ENCODE peak calls at places on chromosomes 1 and 21, in eight cellular contexts. One of them, this sample, is unnamed.

GRCh38 chr21:21200103-21200938 is 202.1 kb downstream of the NCAM2 start:
- DNase-seq in ovary: peak; percentile 61
- DNase-seq in tibial nerve: peak; percentile 53
- DNase-seq in thyroid gland: no peak
- DNase-seq in A549: peak; percentile 3
- DNase-seq in breast epithelium: peak; percentile 63
- DNase-seq in stomach: no peak
- DNase-seq in IMR-90: peak; percentile 99
- DNase-seq in this sample: no peak

GRCh38 chr1:153353226-153353947 is 4.3 kb upstream of the S100A9 start:
- DNase-seq in stomach: no peak
- DNase-seq in thyroid gland: no peak
- DNase-seq in A549: peak; percentile 39
- DNase-seq in breast epithelium: peak; percentile 12
- DNase-seq in tibial nerve: no peak
- DNase-seq in ovary: no peak
- DNase-seq in IMR-90: no peak
- DNase-seq in this sample: no peak

GRCh38 chr1:113219377-113219776 is 146.4 kb downstream of the LRIG2 start:
- DNase-seq in A549: no peak
- DNase-seq in stomach: no peak
- DNase-seq in IMR-90: no peak
- DNase-seq in tibial nerve: no peak
- DNase-seq in breast epithelium: no peak
- DNase-seq in ovary: no peak
- DNase-seq in thyroid gland: no peak
- DNase-seq in this sample: no peak

GRCh38 chr21:16169102-16169511 is 439.3 kb downstream of the USP25 start:
- DNase-seq in breast epithelium: no peak
- DNase-seq in thyroid gland: no peak
- DNase-seq in stomach: no peak
- DNase-seq in tibial nerve: no peak
- DNase-seq in A549: no peak
- DNase-seq in ovary: peak; percentile 32
- DNase-seq in IMR-90: peak; percentile 8
- DNase-seq in this sample: no peak

GRCh38 chr1:50975436-50975835 is 5.4 kb downstream of the CDKN2C start:
- DNase-seq in tibial nerve: no peak
- DNase-seq in IMR-90: no peak
- DNase-seq in ovary: no peak
- DNase-seq in A549: no peak
- DNase-seq in stomach: no peak
- DNase-seq in thyroid gland: no peak
- DNase-seq in breast epithelium: no peak
- DNase-seq in this sample: no peak

GRCh38 chr1:37764888-37765441 is at the start of gene EPHA10:
- DNase-seq in tibial nerve: no peak
- DNase-seq in stomach: no peak
- DNase-seq in thyroid gland: no peak
- DNase-seq in ovary: no peak
- DNase-seq in A549: no peak
- DNase-seq in IMR-90: no peak
- DNase-seq in breast epithelium: no peak
- DNase-seq in this sample: no peak

GRCh38 chr1:19877821-19878636 is 4.2 kb upstream of the OTUD3 start:
- DNase-seq in ovary: no peak
- DNase-seq in tibial nerve: no peak
- DNase-seq in thyroid gland: peak; percentile 36
- DNase-seq in breast epithelium: peak; percentile 30
- DNase-seq in A549: no peak
- DNase-seq in IMR-90: no peak
- DNase-seq in stomach: peak; percentile 32
- DNase-seq in this sample: no peak

GRCh38 chr1:28199328-28200233 is 23.1 kb upstream of the PTAFR start:
- DNase-seq in ovary: no peak
- DNase-seq in IMR-90: no peak
- DNase-seq in thyroid gland: no peak
- DNase-seq in breast epithelium: no peak
- DNase-seq in stomach: peak; percentile 42
- DNase-seq in tibial nerve: no peak
- DNase-seq in A549: no peak
- DNase-seq in this sample: peak; percentile 38

GRCh38 chr1:64623750-64624445 is 121.0 kb upstream of the RAVER2 start:
- DNase-seq in stomach: no peak
- DNase-seq in breast epithelium: no peak
- DNase-seq in A549: peak; percentile 8
- DNase-seq in IMR-90: peak; percentile 41
- DNase-seq in thyroid gland: peak; percentile 7
- DNase-seq in ovary: peak; percentile 18
- DNase-seq in tibial nerve: no peak
- DNase-seq in this sample: no peak

GRCh38 chr1:70552662-70553061 is 141.6 kb downstream of the CTH start:
- DNase-seq in IMR-90: no peak
- DNase-seq in tibial nerve: no peak
- DNase-seq in thyroid gland: no peak
- DNase-seq in stomach: no peak
- DNase-seq in ovary: no peak
- DNase-seq in breast epithelium: no peak
- DNase-seq in A549: no peak
- DNase-seq in this sample: no peak

GRCh38 chr1:172135923-172136610 is 284.4 kb upstream of the C1orf105 start:
- DNase-seq in breast epithelium: no peak
- DNase-seq in stomach: no peak
- DNase-seq in tibial nerve: no peak
- DNase-seq in IMR-90: peak; percentile 81
- DNase-seq in ovary: no peak
- DNase-seq in A549: no peak
- DNase-seq in thyroid gland: no peak
- DNase-seq in this sample: no peak

GRCh38 chr1:214213136-214213535 is 67.8 kb upstream of the SMYD2 start:
- DNase-seq in A549: peak; percentile 84
- DNase-seq in tibial nerve: no peak
- DNase-seq in stomach: no peak
- DNase-seq in breast epithelium: no peak
- DNase-seq in thyroid gland: no peak
- DNase-seq in IMR-90: peak; percentile 18
- DNase-seq in ovary: no peak
- DNase-seq in this sample: no peak

GRCh38 chr1:109928591-109929111 is 18.0 kb downstream of the CSF1 start:
- DNase-seq in A549: no peak
- DNase-seq in IMR-90: peak; percentile 67
- DNase-seq in ovary: peak; percentile 80
- DNase-seq in thyroid gland: peak; percentile 44
- DNase-seq in tibial nerve: peak; percentile 69
- DNase-seq in breast epithelium: peak; percentile 62
- DNase-seq in stomach: peak; percentile 58
- DNase-seq in this sample: no peak

GRCh38 chr1:202085682-202086373 is 36.9 kb upstream of the GPR37L1 start:
- DNase-seq in breast epithelium: peak; percentile 89
- DNase-seq in IMR-90: peak; percentile 35
- DNase-seq in A549: peak; percentile 87
- DNase-seq in tibial nerve: no peak
- DNase-seq in thyroid gland: no peak
- DNase-seq in ovary: no peak
- DNase-seq in stomach: peak; percentile 28
- DNase-seq in this sample: no peak

GRCh38 chr1:248231117-248231516 is at the start of gene OR2M4:
- DNase-seq in tibial nerve: no peak
- DNase-seq in IMR-90: no peak
- DNase-seq in thyroid gland: no peak
- DNase-seq in stomach: no peak
- DNase-seq in A549: no peak
- DNase-seq in breast epithelium: no peak
- DNase-seq in ovary: no peak
- DNase-seq in this sample: no peak

GRCh38 chr1:53080041-53080440 is 18.0 kb downstream of the PODN start:
- DNase-seq in A549: no peak
- DNase-seq in IMR-90: no peak
- DNase-seq in stomach: no peak
- DNase-seq in tibial nerve: no peak
- DNase-seq in ovary: no peak
- DNase-seq in thyroid gland: no peak
- DNase-seq in breast epithelium: no peak
- DNase-seq in this sample: peak; percentile 1

GRCh38 chr1:23799570-23800395 is 771 bp downstream of the GALE start:
- DNase-seq in thyroid gland: peak; percentile 51
- DNase-seq in A549: peak; percentile 79
- DNase-seq in ovary: peak; percentile 49
- DNase-seq in tibial nerve: no peak
- DNase-seq in IMR-90: peak; percentile 56
- DNase-seq in stomach: peak; percentile 93
- DNase-seq in breast epithelium: peak; percentile 79
- DNase-seq in this sample: peak; percentile 85

GRCh38 chr1:183830389-183830788 is 25.5 kb downstream of the RGL1 start:
- DNase-seq in breast epithelium: no peak
- DNase-seq in IMR-90: no peak
- DNase-seq in tibial nerve: no peak
- DNase-seq in stomach: no peak
- DNase-seq in ovary: no peak
- DNase-seq in thyroid gland: no peak
- DNase-seq in A549: no peak
- DNase-seq in this sample: no peak
- H3K27ac ChIP-seq in breast epithelium: no peak overlapping the region
- H3K27ac ChIP-seq in IMR-90: no peak overlapping the region
- H3K27ac ChIP-seq in tibial nerve: no peak overlapping the region
- H3K27ac ChIP-seq in stomach: no peak overlapping the region
- H3K27ac ChIP-seq in ovary: no peak overlapping the region
- H3K27ac ChIP-seq in thyroid gland: no peak overlapping the region
- H3K27ac ChIP-seq in A549: no peak overlapping the region
- H3K27ac ChIP-seq in this sample: no peak overlapping the region

DNA sequence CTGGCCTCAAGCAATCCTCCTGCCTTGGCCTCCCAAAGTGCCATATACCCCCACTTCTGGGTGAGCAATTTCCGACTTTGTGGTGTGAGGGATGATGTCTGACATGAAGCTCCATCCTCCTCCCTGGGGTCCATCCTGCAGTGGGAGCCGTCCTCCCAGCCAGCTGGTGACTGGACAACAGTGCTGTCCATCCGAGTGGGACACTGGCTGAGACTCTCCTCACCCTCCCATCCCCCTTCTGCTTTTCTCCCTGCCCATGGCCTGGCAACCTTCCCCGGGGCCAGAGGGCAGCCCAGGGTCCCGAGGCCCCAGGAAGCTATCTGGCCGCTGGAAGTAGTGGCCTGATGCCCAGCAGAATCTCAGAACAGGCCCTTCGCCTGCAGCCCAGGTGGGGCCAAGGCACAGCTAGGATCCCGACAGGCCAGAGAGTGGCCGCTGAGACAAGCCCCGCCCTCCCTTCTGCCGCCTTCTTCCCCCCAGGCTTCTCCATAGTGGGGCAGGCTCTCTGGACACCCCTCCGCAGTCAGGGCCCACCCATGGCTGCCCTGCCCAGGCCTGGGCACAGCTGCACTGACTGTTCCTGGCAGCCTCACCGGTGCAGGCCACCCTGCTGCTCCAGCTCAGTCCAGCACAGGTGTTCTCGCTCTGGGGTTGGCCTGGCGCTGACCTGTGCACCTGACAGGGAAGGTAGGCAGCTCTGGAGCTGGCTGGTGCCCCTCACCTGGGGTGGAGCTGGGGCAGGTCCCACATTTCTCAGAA is 8.4 kb upstream of the FAAP20 start:
- DNase-seq in breast epithelium: no peak
- DNase-seq in A549: no peak
- DNase-seq in thyroid gland: no peak
- DNase-seq in tibial nerve: no peak
- DNase-seq in stomach: peak; percentile 71
- DNase-seq in IMR-90: no peak
- DNase-seq in ovary: no peak
- DNase-seq in this sample: no peak
- H3K4me1 ChIP-seq in breast epithelium: peaks cover 6% of the 10 kb centered on the region
- H3K4me1 ChIP-seq in A549: peaks cover 34% of the 10 kb centered on the region
- H3K4me1 ChIP-seq in thyroid gland: peaks cover 20% of the 10 kb centered on the region
- H3K4me1 ChIP-seq in tibial nerve: peaks cover 47% of the 10 kb centered on the region
- H3K4me1 ChIP-seq in stomach: peaks cover 75% of the 10 kb centered on the region
- H3K4me1 ChIP-seq in IMR-90: peaks cover 29% of the 10 kb centered on the region
- H3K4me1 ChIP-seq in ovary: peaks cover 23% of the 10 kb centered on the region
- H3K4me1 ChIP-seq in this sample: no peaks in the 10 kb centered on the region

GRCh38 chr1:182754915-182755314 is 34.7 kb upstream of the NPL start:
- DNase-seq in tibial nerve: no peak
- DNase-seq in stomach: no peak
- DNase-seq in IMR-90: no peak
- DNase-seq in thyroid gland: no peak
- DNase-seq in A549: no peak
- DNase-seq in breast epithelium: no peak
- DNase-seq in ovary: no peak
- DNase-seq in this sample: no peak

GRCh38 chr1:182752077-182752826 is 37.3 kb upstream of the NPL start:
- DNase-seq in ovary: no peak
- DNase-seq in IMR-90: peak; percentile 62
- DNase-seq in thyroid gland: peak; percentile 16
- DNase-seq in stomach: no peak
- DNase-seq in A549: no peak
- DNase-seq in breast epithelium: no peak
- DNase-seq in tibial nerve: no peak
- DNase-seq in this sample: no peak

GRCh38 chr1:182756423-182756822 is 33.1 kb upstream of the NPL start:
- DNase-seq in IMR-90: no peak
- DNase-seq in stomach: no peak
- DNase-seq in breast epithelium: no peak
- DNase-seq in A549: no peak
- DNase-seq in ovary: no peak
- DNase-seq in tibial nerve: no peak
- DNase-seq in thyroid gland: no peak
- DNase-seq in this sample: no peak

GRCh38 chr1:182752827-182753104 is 36.8 kb upstream of the NPL start:
- DNase-seq in ovary: no peak
- DNase-seq in IMR-90: no peak
- DNase-seq in breast epithelium: no peak
- DNase-seq in thyroid gland: no peak
- DNase-seq in stomach: no peak
- DNase-seq in A549: no peak
- DNase-seq in tibial nerve: no peak
- DNase-seq in this sample: no peak
- TF ChIP-seq POLR2A in ovary: no peak
- TF ChIP-seq POLR2A in IMR-90: no peak
- TF ChIP-seq POLR2A in breast epithelium: no peak
- TF ChIP-seq POLR2A in thyroid gland: no peak
- TF ChIP-seq POLR2A in stomach: no peak
- TF ChIP-seq POLR2A in A549: no peak
- TF ChIP-seq POLR2A in tibial nerve: no peak
- TF ChIP-seq POLR2A in this sample: no peak

DNA sequence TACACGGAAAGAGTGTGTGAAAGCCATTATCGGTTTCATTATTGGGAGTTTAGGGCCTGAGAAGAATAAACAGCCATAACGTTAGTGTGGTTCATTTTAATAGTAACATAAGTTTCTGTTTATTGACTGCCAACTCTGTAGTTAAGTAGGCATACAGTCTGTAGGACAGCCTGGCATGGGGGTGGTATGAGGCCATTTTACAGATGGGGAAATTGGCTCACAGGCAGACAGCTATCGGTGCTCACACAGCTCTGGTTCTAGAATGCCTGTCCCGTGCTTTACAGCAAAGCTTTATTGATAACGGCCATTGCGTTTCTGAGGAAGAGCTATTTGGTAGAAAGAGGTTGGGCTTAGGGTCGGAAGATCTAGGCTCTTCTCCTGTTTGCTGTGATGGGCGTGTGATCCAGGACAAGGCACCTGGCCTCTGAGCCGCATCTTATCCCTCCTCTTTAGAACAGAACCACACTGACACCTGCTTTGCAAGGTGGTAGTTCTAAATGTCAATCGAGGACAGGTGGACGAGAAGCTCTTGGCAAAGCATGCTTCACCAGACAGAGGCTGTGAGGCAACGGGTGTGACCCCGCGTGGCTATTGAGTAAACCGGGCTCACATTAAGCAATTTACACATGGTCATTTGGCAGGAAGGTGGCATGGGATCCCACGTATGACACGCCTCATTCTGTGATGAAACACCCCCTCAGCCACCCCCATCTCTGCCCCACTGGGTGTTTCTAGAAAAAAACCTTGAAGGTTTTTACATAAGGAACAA is 14.9 kb downstream of the ETS2 start:
- DNase-seq in IMR-90: no peak
- DNase-seq in ovary: no peak
- DNase-seq in breast epithelium: no peak
- DNase-seq in thyroid gland: peak; percentile 36
- DNase-seq in A549: no peak
- DNase-seq in stomach: no peak
- DNase-seq in tibial nerve: no peak
- DNase-seq in this sample: peak; percentile 92
- H3K27ac ChIP-seq in IMR-90: peak overlapping the region; percentile 35
- H3K27ac ChIP-seq in ovary: no peak overlapping the region
- H3K27ac ChIP-seq in breast epithelium: peak overlapping the region; percentile 84
- H3K27ac ChIP-seq in thyroid gland: peak overlapping the region; percentile 99
- H3K27ac ChIP-seq in A549: peak overlapping the region; percentile 76
- H3K27ac ChIP-seq in stomach: peak overlapping the region; percentile 77
- H3K27ac ChIP-seq in tibial nerve: peak overlapping the region; percentile 57
- H3K27ac ChIP-seq in this sample: peak overlapping the region; percentile 97